ENCODE peak calls at places on chromosomes 11 and 22, in four cellular contexts. Z is HTR-8/SVneo, P is NCI-H1092 treated with DMSO at 0.1 percent for 48 hours, X is C1 segment of cervical spinal cord. R is an unnamed sample.

GRCh38 chr11:119538748-119539147 is 115.8 kb upstream of the THY1 start:
- DNase-seq in Z (no peak), P (no peak), X (no peak), R (no peak)

GRCh38 chr11:2702771-2703486 is 3.1 kb upstream of the KCNQ1OT1 start:
- DNase-seq in Z (no peak), P (no peak), X (no peak), R (no peak)

GRCh38 chr22:32579533-32580220 is 105.1 kb downstream of the FBXO7 start:
- DNase-seq in Z (no peak), P (no peak), X (no peak), R (no peak)

GRCh38 chr11:130478204-130478701 is 29.8 kb downstream of the ADAMTS15 start:
- DNase-seq in Z (peak; percentile 96), P (no peak), X (no peak), R (no peak)

GRCh38 chr22:39221999-39222686 is 22.6 kb downstream of the PDGFB start:
- DNase-seq in Z (no peak), P (no peak), X (no peak), R (no peak)

GRCh38 chr11:67354314-67355022 is 1.1 kb upstream of the POLD4 start:
- DNase-seq in Z (peak; percentile 95), P (no peak), X (no peak), R (peak; percentile 66)

GRCh38 chr11:88280673-88281316 is 56.7 kb downstream of the CTSC start:
- DNase-seq in Z (no peak), P (peak; percentile 75), X (no peak), R (no peak)

GRCh38 chr11:69132301-69132670 is 23.4 kb upstream of the SMIM38 start:
- DNase-seq in Z (no peak), P (no peak), X (no peak), R (no peak)

GRCh38 chr11:86473991-86474833 is 99.5 kb downstream of the CCDC81 start:
- DNase-seq in Z (no peak), P (no peak), X (no peak), R (no peak)

GRCh38 chr11:79762271-79762935 is 321.6 kb upstream of the TENM4 start:
- DNase-seq in Z (no peak), P (no peak), X (no peak), R (no peak)

GRCh38 chr11:1071571-1072115 is 3.0 kb upstream of the MUC2 start:
- DNase-seq in Z (no peak), P (no peak), X (no peak), R (no peak)

GRCh38 chr22:44943701-44944324 is 66.0 kb downstream of the PHF21B start:
- DNase-seq in Z (no peak), P (no peak), X (no peak), R (no peak)

GRCh38 chr11:64742940-64743590 is 877 bp downstream of the RASGRP2 start:
- DNase-seq in Z (peak; percentile 80), P (no peak), X (peak; percentile 25), R (peak; percentile 94)

GRCh38 chr11:77568306-77568705 is 21.4 kb upstream of the AQP11 start:
- DNase-seq in Z (no peak), P (no peak), X (no peak), R (no peak)